ENCODE peak calls at places on chromosomes 16 and 17, in nine cellular contexts. One of them, this sample, is unnamed.

GRCh38 chr16:2854700-2855309 is 3.2 kb downstream of the PRSS22 start:
- DNase-seq in keratinocyte: no peak
- DNase-seq in ELF-1: peak
- DNase-seq in iPS DF 19.7: no peak
- DNase-seq in CD8-positive, alpha-beta memory T cell: no peak
- DNase-seq in NCI-H1092: no peak
- DNase-seq in AG10803: no peak
- DNase-seq in NCI-H2081: no peak
- DNase-seq in kidney: no peak
- DNase-seq in this sample: no peak

GRCh38 chr17:39113871-39114270 is 37.6 kb downstream of the PLXDC1 start:
- DNase-seq in keratinocyte: no peak
- DNase-seq in ELF-1: no peak
- DNase-seq in iPS DF 19.7: no peak
- DNase-seq in CD8-positive, alpha-beta memory T cell: no peak
- DNase-seq in NCI-H1092: no peak
- DNase-seq in AG10803: no peak
- DNase-seq in NCI-H2081: no peak
- DNase-seq in kidney: no peak
- DNase-seq in this sample: no peak

GRCh38 chr17:57482657-57483056 is 226.3 kb downstream of the MSI2 start:
- DNase-seq in keratinocyte: no peak
- DNase-seq in ELF-1: no peak
- DNase-seq in iPS DF 19.7: no peak
- DNase-seq in CD8-positive, alpha-beta memory T cell: no peak
- DNase-seq in NCI-H1092: no peak
- DNase-seq in AG10803: peak
- DNase-seq in NCI-H2081: no peak
- DNase-seq in kidney: no peak
- DNase-seq in this sample: no peak

GRCh38 chr17:18017958-18018357 is 21.0 kb downstream of the ATPAF2 start:
- DNase-seq in keratinocyte: no peak
- DNase-seq in ELF-1: no peak
- DNase-seq in iPS DF 19.7: no peak
- DNase-seq in CD8-positive, alpha-beta memory T cell: no peak
- DNase-seq in NCI-H1092: no peak
- DNase-seq in AG10803: no peak
- DNase-seq in NCI-H2081: no peak
- DNase-seq in kidney: no peak
- DNase-seq in this sample: peak

GRCh38 chr17:68763551-68763950 is 162.4 kb upstream of the FAM20A start:
- DNase-seq in keratinocyte: peak
- DNase-seq in ELF-1: no peak
- DNase-seq in iPS DF 19.7: no peak
- DNase-seq in CD8-positive, alpha-beta memory T cell: no peak
- DNase-seq in NCI-H1092: no peak
- DNase-seq in AG10803: peak
- DNase-seq in NCI-H2081: no peak
- DNase-seq in kidney: no peak
- DNase-seq in this sample: peak

GRCh38 chr17:71649986-71650385 is 470.8 kb upstream of the SOX9 start:
- DNase-seq in keratinocyte: no peak
- DNase-seq in ELF-1: no peak
- DNase-seq in iPS DF 19.7: no peak
- DNase-seq in CD8-positive, alpha-beta memory T cell: no peak
- DNase-seq in NCI-H1092: no peak
- DNase-seq in AG10803: peak
- DNase-seq in NCI-H2081: no peak
- DNase-seq in kidney: no peak
- DNase-seq in this sample: no peak

GRCh38 chr17:59004338-59005111 is 102.2 kb downstream of the TRIM37 start:
- DNase-seq in keratinocyte: peak
- DNase-seq in ELF-1: peak
- DNase-seq in iPS DF 19.7: no peak
- DNase-seq in CD8-positive, alpha-beta memory T cell: peak
- DNase-seq in NCI-H1092: peak
- DNase-seq in AG10803: peak
- DNase-seq in NCI-H2081: peak
- DNase-seq in kidney: no peak
- DNase-seq in this sample: peak

GRCh38 chr16:48326937-48327336 is 58.3 kb downstream of the SIAH1 start:
- DNase-seq in keratinocyte: no peak
- DNase-seq in ELF-1: no peak
- DNase-seq in iPS DF 19.7: no peak
- DNase-seq in CD8-positive, alpha-beta memory T cell: no peak
- DNase-seq in NCI-H1092: no peak
- DNase-seq in AG10803: no peak
- DNase-seq in NCI-H2081: no peak
- DNase-seq in kidney: no peak
- DNase-seq in this sample: no peak

GRCh38 chr16:8998114-8998513 is 34.4 kb upstream of the USP7 start:
- DNase-seq in keratinocyte: no peak
- DNase-seq in ELF-1: no peak
- DNase-seq in iPS DF 19.7: no peak
- DNase-seq in CD8-positive, alpha-beta memory T cell: no peak
- DNase-seq in NCI-H1092: no peak
- DNase-seq in AG10803: peak
- DNase-seq in NCI-H2081: no peak
- DNase-seq in kidney: peak
- DNase-seq in this sample: peak

GRCh38 chr16:48139517-48139916 is 16.3 kb downstream of the ABCC12 start:
- DNase-seq in keratinocyte: no peak
- DNase-seq in ELF-1: no peak
- DNase-seq in iPS DF 19.7: no peak
- DNase-seq in CD8-positive, alpha-beta memory T cell: no peak
- DNase-seq in NCI-H1092: no peak
- DNase-seq in AG10803: no peak
- DNase-seq in NCI-H2081: no peak
- DNase-seq in kidney: no peak
- DNase-seq in this sample: no peak

GRCh38 chr17:69485126-69485724 is 70.7 kb downstream of the MAP2K6 start:
- DNase-seq in keratinocyte: no peak
- DNase-seq in ELF-1: no peak
- DNase-seq in iPS DF 19.7: no peak
- DNase-seq in CD8-positive, alpha-beta memory T cell: no peak
- DNase-seq in NCI-H1092: no peak
- DNase-seq in AG10803: no peak
- DNase-seq in NCI-H2081: no peak
- DNase-seq in kidney: no peak
- DNase-seq in this sample: no peak

GRCh38 chr16:19348578-19349315 is 63.2 kb downstream of the CLEC19A start:
- DNase-seq in keratinocyte: no peak
- DNase-seq in ELF-1: peak
- DNase-seq in iPS DF 19.7: no peak
- DNase-seq in CD8-positive, alpha-beta memory T cell: no peak
- DNase-seq in NCI-H1092: peak
- DNase-seq in AG10803: no peak
- DNase-seq in NCI-H2081: no peak
- DNase-seq in kidney: no peak
- DNase-seq in this sample: no peak

GRCh38 chr17:77451894-77452852 is 311.4 kb downstream of the SEC14L1 start:
- DNase-seq in keratinocyte: no peak
- DNase-seq in ELF-1: peak
- DNase-seq in iPS DF 19.7: no peak
- DNase-seq in CD8-positive, alpha-beta memory T cell: no peak
- DNase-seq in NCI-H1092: peak
- DNase-seq in AG10803: peak
- DNase-seq in NCI-H2081: no peak
- DNase-seq in kidney: no peak
- DNase-seq in this sample: peak

GRCh38 chr17:29733151-29733550 is 110.4 kb upstream of the CORO6 start:
- DNase-seq in keratinocyte: no peak
- DNase-seq in ELF-1: no peak
- DNase-seq in iPS DF 19.7: no peak
- DNase-seq in CD8-positive, alpha-beta memory T cell: no peak
- DNase-seq in NCI-H1092: no peak
- DNase-seq in AG10803: peak
- DNase-seq in NCI-H2081: no peak
- DNase-seq in kidney: no peak
- DNase-seq in this sample: no peak

GRCh38 chr16:9516444-9516843 is 425.0 kb downstream of the HAPSTR1 start:
- DNase-seq in keratinocyte: no peak
- DNase-seq in ELF-1: no peak
- DNase-seq in iPS DF 19.7: no peak
- DNase-seq in CD8-positive, alpha-beta memory T cell: no peak
- DNase-seq in NCI-H1092: no peak
- DNase-seq in AG10803: no peak
- DNase-seq in NCI-H2081: no peak
- DNase-seq in kidney: no peak
- DNase-seq in this sample: no peak

GRCh38 chr16:12168054-12169018 is 191.8 kb downstream of the SNX29 start:
- DNase-seq in keratinocyte: no peak
- DNase-seq in ELF-1: no peak
- DNase-seq in iPS DF 19.7: no peak
- DNase-seq in CD8-positive, alpha-beta memory T cell: no peak
- DNase-seq in NCI-H1092: no peak
- DNase-seq in AG10803: no peak
- DNase-seq in NCI-H2081: no peak
- DNase-seq in kidney: no peak
- DNase-seq in this sample: no peak

GRCh38 chr17:33582661-33583060 is 289.6 kb upstream of the ASIC2 start:
- DNase-seq in keratinocyte: no peak
- DNase-seq in ELF-1: no peak
- DNase-seq in iPS DF 19.7: no peak
- DNase-seq in CD8-positive, alpha-beta memory T cell: no peak
- DNase-seq in NCI-H1092: no peak
- DNase-seq in AG10803: no peak
- DNase-seq in NCI-H2081: no peak
- DNase-seq in kidney: no peak
- DNase-seq in this sample: no peak

GRCh38 chr16:75029854-75030253 is 31.0 kb downstream of the ZNRF1 start:
- DNase-seq in keratinocyte: no peak
- DNase-seq in ELF-1: no peak
- DNase-seq in iPS DF 19.7: no peak
- DNase-seq in CD8-positive, alpha-beta memory T cell: no peak
- DNase-seq in NCI-H1092: no peak
- DNase-seq in AG10803: peak
- DNase-seq in NCI-H2081: no peak
- DNase-seq in kidney: no peak
- DNase-seq in this sample: peak

GRCh38 chr17:17724307-17724921 is 43.2 kb downstream of the RAI1 start:
- DNase-seq in keratinocyte: no peak
- DNase-seq in ELF-1: peak
- DNase-seq in iPS DF 19.7: no peak
- DNase-seq in CD8-positive, alpha-beta memory T cell: no peak
- DNase-seq in NCI-H1092: no peak
- DNase-seq in AG10803: no peak
- DNase-seq in NCI-H2081: no peak
- DNase-seq in kidney: no peak
- DNase-seq in this sample: no peak

GRCh38 chr17:41507315-41507880 is 2.0 kb upstream of the KRT13 start:
- DNase-seq in keratinocyte: no peak
- DNase-seq in ELF-1: peak
- DNase-seq in iPS DF 19.7: no peak
- DNase-seq in CD8-positive, alpha-beta memory T cell: no peak
- DNase-seq in NCI-H1092: no peak
- DNase-seq in AG10803: no peak
- DNase-seq in NCI-H2081: no peak
- DNase-seq in kidney: no peak
- DNase-seq in this sample: no peak

GRCh38 chr17:58789160-58789559 is 33.5 kb downstream of the PPM1E start:
- DNase-seq in keratinocyte: no peak
- DNase-seq in ELF-1: no peak
- DNase-seq in iPS DF 19.7: no peak
- DNase-seq in CD8-positive, alpha-beta memory T cell: no peak
- DNase-seq in NCI-H1092: no peak
- DNase-seq in AG10803: no peak
- DNase-seq in NCI-H2081: no peak
- DNase-seq in kidney: no peak
- DNase-seq in this sample: no peak

GRCh38 chr17:76123749-76124581 is 17.1 kb downstream of the FOXJ1 start:
- DNase-seq in keratinocyte: no peak
- DNase-seq in ELF-1: no peak
- DNase-seq in iPS DF 19.7: no peak
- DNase-seq in CD8-positive, alpha-beta memory T cell: no peak
- DNase-seq in NCI-H1092: no peak
- DNase-seq in AG10803: no peak
- DNase-seq in NCI-H2081: no peak
- DNase-seq in kidney: no peak
- DNase-seq in this sample: no peak

GRCh38 chr17:51559778-51560177 is 299.4 kb downstream of the UTP18 start:
- DNase-seq in keratinocyte: no peak
- DNase-seq in ELF-1: no peak
- DNase-seq in iPS DF 19.7: no peak
- DNase-seq in CD8-positive, alpha-beta memory T cell: no peak
- DNase-seq in NCI-H1092: no peak
- DNase-seq in AG10803: no peak
- DNase-seq in NCI-H2081: no peak
- DNase-seq in kidney: no peak
- DNase-seq in this sample: no peak

GRCh38 chr16:71426069-71426879 is 15.6 kb downstream of the TLE7 start:
- DNase-seq in keratinocyte: peak
- DNase-seq in ELF-1: peak
- DNase-seq in iPS DF 19.7: peak
- DNase-seq in CD8-positive, alpha-beta memory T cell: no peak
- DNase-seq in NCI-H1092: peak
- DNase-seq in AG10803: peak
- DNase-seq in NCI-H2081: no peak
- DNase-seq in kidney: no peak
- DNase-seq in this sample: peak